ENCODE peak calls at places on chromosome 9, in eight cellular contexts. J is stimulated activated CD8-positive, alpha-beta memory T cell treated with anti-CD3 and anti-CD28 coated beads, Interleukin-4, amount 100 ng/mL, for 24 hours; N is SK-MEL-5; F is Jurkat, Clone E6-1; K is RWPE1; O is hypothalamus; H is fibroblast of lung; S is iPS-NIHi11. Y is an unnamed sample.

GRCh38 chr9:131365546-131365945 is 28.3 kb upstream of the PRRC2B start:
- DNase-seq in F (no peak), K (no peak), O (no peak), H (no peak), S (no peak), J (no peak), N (no peak), Y (no peak)

GRCh38 chr9:131503626-131504465 is 1.1 kb downstream of the POMT1 start:
- DNase-seq in O (no peak), K (peak; percentile 69), S (no peak), H (peak; percentile 8), F (peak; percentile 70), N (no peak), J (peak; percentile 51), Y (peak; percentile 13)

GRCh38 chr9:110440161-110440560 is 102.5 kb upstream of the TXNDC8 start:
- DNase-seq in F (no peak), S (no peak), O (no peak), N (no peak), J (no peak), K (peak; percentile 50), H (peak; percentile 93), Y (no peak)

GRCh38 chr9:122900791-122901190 is 4.4 kb downstream of the RC3H2 start:
- DNase-seq in K (peak; percentile 20), S (no peak), N (no peak), O (no peak), J (no peak), H (peak; percentile 43), F (no peak), Y (peak; percentile 12)

GRCh38 chr9:35271637-35272036 is 109.8 kb downstream of the UNC13B start:
- DNase-seq in F (no peak), N (no peak), J (no peak), H (no peak), S (no peak), K (no peak), O (no peak), Y (no peak)

GRCh38 chr9:78292026-78292425 is 4.9 kb upstream of the PSAT1 start:
- DNase-seq in O (no peak), S (no peak), J (no peak), K (no peak), F (no peak), H (no peak), N (no peak), Y (no peak)

GRCh38 chr9:36415822-36416515 is 15.9 kb upstream of the RNF38 start:
- DNase-seq in F (no peak), S (no peak), J (no peak), K (no peak), H (no peak), N (peak; percentile 16), O (no peak), Y (peak; percentile 10)

GRCh38 chr9:80948107-80948506 is 741.2 kb downstream of the TLE1 start:
- DNase-seq in O (no peak), N (no peak), F (no peak), J (no peak), S (no peak), K (no peak), H (no peak), Y (no peak)

GRCh38 chr9:132244582-132245455 is 83.0 kb downstream of the NTNG2 start:
- DNase-seq in N (no peak), S (no peak), J (no peak), K (no peak), F (no peak), O (no peak), H (no peak), Y (no peak)

GRCh38 chr9:75602074-75602473 is 288.4 kb upstream of the PCSK5 start:
- DNase-seq in S (no peak), K (no peak), N (no peak), F (no peak), O (no peak), J (no peak), H (no peak), Y (no peak)

GRCh38 chr9:15370496-15371464 is 51.9 kb upstream of the SNAPC3 start:
- DNase-seq in H (peak; percentile 14), F (no peak), O (peak; percentile 9), N (no peak), S (peak; percentile 48), K (no peak), J (no peak), Y (no peak)

GRCh38 chr9:110099236-110099741 is 108.7 kb downstream of the C9orf152 start:
- DNase-seq in H (peak; percentile 76), F (no peak), N (no peak), K (peak; percentile 75), O (no peak), J (no peak), S (no peak), Y (peak; percentile 64)

GRCh38 chr9:5510991-5511390 is 660 bp downstream of the PDCD1LG2 start:
- DNase-seq in N (no peak), J (no peak), H (peak; percentile 20), O (no peak), K (no peak), F (no peak), S (no peak), Y (peak; percentile 44)

GRCh38 chr9:20353529-20353928 is 268.8 kb downstream of the MLLT3 start:
- DNase-seq in N (no peak), O (no peak), H (no peak), K (no peak), S (no peak), F (no peak), J (no peak), Y (no peak)

GRCh38 chr9:82808478-82808877 is 254.5 kb downstream of the RASEF start:
- DNase-seq in J (no peak), F (no peak), S (no peak), N (no peak), K (no peak), H (no peak), O (no peak), Y (no peak)

GRCh38 chr9:129489838-129490582 is 130.9 kb downstream of the C9orf50 start:
- DNase-seq in O (no peak), J (no peak), K (no peak), H (no peak), F (peak; percentile 74), N (no peak), S (no peak), Y (no peak)

GRCh38 chr9:126496181-126496576 is 117.5 kb upstream of the LMX1B start:
- DNase-seq in N (no peak), O (no peak), K (no peak), F (no peak), S (no peak), J (no peak), H (no peak), Y (no peak)

GRCh38 chr9:110986529-110986928 is 51.7 kb downstream of the LPAR1 start:
- DNase-seq in F (no peak), S (no peak), H (no peak), O (no peak), J (no peak), K (no peak), N (no peak), Y (no peak)

GRCh38 chr9:83327323-83327722 is 210.9 kb downstream of the FRMD3 start:
- DNase-seq in S (no peak), J (no peak), H (no peak), O (no peak), K (no peak), N (peak; percentile 79), F (no peak), Y (peak; percentile 28)